ENCODE peak calls at places on chromosomes 5 and 9, in six cellular contexts. U, W, J, V, X and A are unnamed samples.

GRCh38 chr5:58972301-58972700 is 389.4 kb downstream of the RAB3C start:
- DNase-seq in U (no peak), W (no peak), J (no peak), V (peak), X (no peak), A (no peak)

GRCh38 chr9:120579139-120579749 is 723 bp downstream of the CDK5RAP2 start:
- DNase-seq in U (no peak), W (no peak), J (no peak), V (no peak), X (no peak), A (no peak)

GRCh38 chr5:156755421-156756087 is 94.5 kb upstream of the PPP1R2B start:
- DNase-seq in U (no peak), W (no peak), J (no peak), V (peak), X (no peak), A (no peak)

GRCh38 chr9:108475813-108476212 is 380.0 kb downstream of the ACTL7B start:
- DNase-seq in U (no peak), W (no peak), J (no peak), V (no peak), X (no peak), A (no peak)

GRCh38 chr9:73152953-73153352 is 1.3 kb downstream of the ANXA1 start:
- DNase-seq in U (no peak), W (no peak), J (no peak), V (peak), X (no peak), A (no peak)

GRCh38 chr5:114387433-114387832 is 25.6 kb downstream of the KCNN2 start:
- DNase-seq in U (no peak), W (no peak), J (peak), V (no peak), X (no peak), A (no peak)

GRCh38 chr5:79143684-79144379 is 32.2 kb downstream of the BHMT start:
- DNase-seq in U (no peak), W (no peak), J (no peak), V (peak), X (no peak), A (peak)

GRCh38 chr9:136947955-136948510 is 3.0 kb downstream of the C8G start:
- DNase-seq in U (no peak), W (peak), J (peak), V (peak), X (no peak), A (peak)

GRCh38 chr5:58239731-58240130 is 220.2 kb downstream of the PLK2 start:
- DNase-seq in U (no peak), W (no peak), J (no peak), V (no peak), X (no peak), A (no peak)

GRCh38 chr9:84556556-84556955 is 113.0 kb upstream of the NTRK2 start:
- DNase-seq in U (no peak), W (no peak), J (no peak), V (no peak), X (no peak), A (no peak)

GRCh38 chr5:144864113-144864512 is 693.4 kb downstream of the KCTD16 start:
- DNase-seq in U (no peak), W (no peak), J (no peak), V (no peak), X (no peak), A (no peak)

GRCh38 chr5:160071521-160072299 is 47.5 kb downstream of the PWWP2A start:
- DNase-seq in U (no peak), W (no peak), J (peak), V (no peak), X (no peak), A (no peak)

GRCh38 chr9:89328064-89328463 is 9.8 kb downstream of the SECISBP2 start:
- DNase-seq in U (no peak), W (no peak), J (no peak), V (no peak), X (no peak), A (no peak)

GRCh38 chr5:111384220-111384619 is 128.1 kb downstream of the STARD4 start:
- DNase-seq in U (no peak), W (no peak), J (no peak), V (no peak), X (no peak), A (no peak)